ENCODE peak calls at places on chromosomes 1 and 21, in eight cellular contexts. F is SJCRH30, S is AG20443, N is pancreas, W is GM10248, U is HuH-7.5, L is nucleus accumbens, E is NCI-H1105. M is an unnamed sample.

GRCh38 chr1:41560496-41560895 is 76.0 kb upstream of the EDN2 start:
- DNase-seq in F (no peak), L (no peak), S (no peak), W (no peak), N (no peak), E (no peak), U (no peak), M (no peak)

GRCh38 chr1:158043232-158043631 is 49.8 kb downstream of the KIRREL1 start:
- DNase-seq in W (no peak), S (no peak), E (no peak), L (no peak), F (no peak), N (no peak), U (no peak), M (no peak)

GRCh38 chr1:236800623-236801022 is 5.5 kb downstream of the MTR start:
- DNase-seq in N (no peak), U (no peak), S (no peak), W (no peak), F (no peak), L (no peak), E (no peak), M (no peak)

GRCh38 chr1:29703596-29703995 is 467.3 kb downstream of the PTPRU start:
- DNase-seq in E (no peak), F (peak; percentile 60), N (no peak), W (peak; percentile 43), L (no peak), S (peak; percentile 86), U (peak; percentile 72), M (no peak)

GRCh38 chr21:42388740-42389448 is 7.0 kb downstream of the TMPRSS3 start:
- DNase-seq in N (peak; percentile 62), L (no peak), W (no peak), F (no peak), E (no peak), S (no peak), U (no peak), M (no peak)

GRCh38 chr21:34166468-34166867 is 93.1 kb downstream of the MRPS6 start:
- DNase-seq in F (no peak), N (no peak), U (no peak), L (no peak), W (no peak), E (no peak), S (no peak), M (no peak)

GRCh38 chr1:184792450-184792969 is 37.9 kb upstream of the EDEM3 start:
- DNase-seq in W (no peak), L (peak; percentile 71), F (no peak), E (no peak), S (peak; percentile 90), N (peak; percentile 83), U (peak; percentile 13), M (no peak)

GRCh38 chr1:183622884-183623785 is 12.4 kb downstream of the ARPC5 start:
- DNase-seq in S (peak; percentile 42), E (peak; percentile 47), U (peak; percentile 23), W (peak; percentile 58), N (no peak), F (peak; percentile 72), L (peak; percentile 29), M (no peak)

GRCh38 chr1:85200367-85200869 is 398 bp downstream of the SYDE2 start:
- DNase-seq in N (no peak), E (peak; percentile 39), S (peak; percentile 28), W (peak; percentile 41), L (peak; percentile 56), U (peak; percentile 28), F (peak; percentile 63), M (peak; percentile 81)

GRCh38 chr1:44616991-44617702 is 57.1 kb downstream of the TMEM53 start:
- DNase-seq in F (no peak), W (no peak), N (peak; percentile 65), S (peak; percentile 94), U (no peak), L (no peak), E (no peak), M (no peak)

GRCh38 chr1:116164056-116164889 is 53.1 kb downstream of the MAB21L3 start:
- DNase-seq in U (no peak), S (no peak), N (no peak), F (no peak), L (no peak), W (no peak), E (no peak), M (no peak)

GRCh38 chr1:94004924-94005323 is 95.7 kb upstream of the GCLM start:
- DNase-seq in E (no peak), L (no peak), F (no peak), S (no peak), U (no peak), W (no peak), N (no peak), M (no peak)

GRCh38 chr21:34874689-34875513 is 174.2 kb downstream of the RUNX1 start:
- DNase-seq in W (no peak), F (no peak), E (no peak), N (no peak), L (no peak), U (no peak), S (no peak), M (no peak)

GRCh38 chr1:65921461-65921860 is 128.8 kb downstream of the PDE4B start:
- DNase-seq in F (no peak), L (no peak), S (no peak), E (no peak), N (no peak), W (no peak), U (no peak), M (no peak)

GRCh38 chr1:77825356-77825709 is 45.9 kb downstream of the MIGA1 start:
- DNase-seq in L (no peak), E (peak; percentile 4), S (peak; percentile 26), W (peak; percentile 22), N (no peak), U (no peak), F (peak; percentile 75), M (peak; percentile 22)

GRCh38 chr1:36207339-36207738 is 16.9 kb upstream of the THRAP3 start:
- DNase-seq in W (peak; percentile 32), L (peak; percentile 17), U (no peak), S (peak; percentile 85), N (no peak), F (no peak), E (no peak), M (no peak)

GRCh38 chr1:12177999-12178441 is 11.2 kb downstream of the TNFRSF1B start:
- DNase-seq in W (no peak), L (peak; percentile 73), U (no peak), N (peak; percentile 77), F (peak; percentile 62), E (peak; percentile 76), S (peak; percentile 77), M (peak; percentile 66)

GRCh38 chr1:13699510-13699909 is 478 bp upstream of the PRDM2 start:
- DNase-seq in N (no peak), F (no peak), E (no peak), S (peak; percentile 32), L (no peak), W (peak; percentile 17), U (no peak), M (peak; percentile 14)

GRCh38 chr21:39452207-39452964 is 616 bp downstream of the SH3BGR start:
- DNase-seq in F (peak; percentile 62), N (no peak), L (peak; percentile 50), W (no peak), U (no peak), S (peak; percentile 52), E (no peak), M (no peak)

GRCh38 chr21:37101384-37101783 is 28.3 kb downstream of the TTC3 start:
- DNase-seq in W (no peak), L (no peak), N (no peak), U (no peak), F (no peak), S (no peak), E (no peak), M (no peak)

GRCh38 chr21:29887313-29888009 is 52.3 kb downstream of the GRIK1 start:
- DNase-seq in W (no peak), E (no peak), U (no peak), F (peak; percentile 4), L (no peak), S (no peak), N (no peak), M (no peak)

GRCh38 chr21:16751705-16752104 is 761.1 kb upstream of the CXADR start:
- DNase-seq in L (no peak), F (no peak), E (no peak), U (no peak), W (no peak), N (no peak), S (no peak), M (no peak)

GRCh38 chr1:184536246-184536985 is 149.6 kb downstream of the C1orf21 start:
- DNase-seq in L (no peak), N (no peak), F (no peak), E (no peak), W (no peak), U (no peak), S (no peak), M (no peak)

GRCh38 chr1:242651817-242652216 is 127.3 kb upstream of the PLD5 start:
- DNase-seq in N (no peak), F (peak; percentile 49), W (no peak), S (no peak), U (no peak), E (no peak), L (no peak), M (no peak)

M was measured in NCI-H510A.